ENCODE peak calls at places on chromosomes 5 and 9, in six cellular contexts. A is gastrocnemius medialis, G is endodermal cell, H is mesendoderm, Q is GM23248, D is kidney epithelial cell. K is an unnamed sample.

GRCh38 chr5:93873211-93873736 is 131.9 kb upstream of the POU5F2 start:
- DNase-seq in A (no peak), G (no peak), H (no peak), Q (no peak), D (no peak), K (no peak)

GRCh38 chr5:77853353-77853907 is 77.3 kb upstream of the TBCA start:
- DNase-seq in A (no peak), G (no peak), H (no peak), Q (peak; percentile 10), D (no peak), K (no peak)

GRCh38 chr5:169637085-169637855 is at the start of gene DOCK2:
- DNase-seq in A (peak; percentile 30), G (peak; percentile 67), H (peak; percentile 15), Q (peak; percentile 18), D (no peak), K (peak; percentile 80)

GRCh38 chr5:89606901-89607554 is 724.0 kb upstream of the MEF2C start:
- DNase-seq in A (no peak), G (peak; percentile 42), H (no peak), Q (no peak), D (no peak), K (no peak)

GRCh38 chr5:172746725-172747124 is 24.3 kb downstream of the DUSP1 start:
- DNase-seq in A (no peak), G (no peak), H (no peak), Q (no peak), D (no peak), K (no peak)

GRCh38 chr9:85212887-85213286 is 528.9 kb downstream of the AGTPBP1 start:
- DNase-seq in A (no peak), G (no peak), H (peak; percentile 82), Q (peak; percentile 87), D (peak; percentile 72), K (no peak)

GRCh38 chr5:109825450-109825849 is 135.7 kb downstream of the MAN2A1 start:
- DNase-seq in A (no peak), G (no peak), H (no peak), Q (no peak), D (no peak), K (no peak)

GRCh38 chr5:62450259-62450658 is 37.7 kb downstream of the IPO11 start:
- DNase-seq in A (no peak), G (no peak), H (no peak), Q (no peak), D (no peak), K (no peak)

GRCh38 chr9:32992596-32993238 is 8.7 kb downstream of the APTX start:
- DNase-seq in A (no peak), G (no peak), H (no peak), Q (peak; percentile 11), D (no peak), K (no peak)

GRCh38 chr5:132501629-132501956 is 11.0 kb upstream of the IRF1 start:
- DNase-seq in A (no peak), G (no peak), H (no peak), Q (no peak), D (no peak), K (no peak)

GRCh38 chr5:2577637-2578036 is 173.8 kb downstream of the IRX2 start:
- DNase-seq in A (no peak), G (no peak), H (no peak), Q (no peak), D (no peak), K (no peak)

GRCh38 chr5:154646841-154647759 is 108.1 kb upstream of the LARP1 start:
- DNase-seq in A (peak; percentile 5), G (peak; percentile 89), H (peak; percentile 89), Q (peak; percentile 37), D (peak; percentile 26), K (peak; percentile 86)

GRCh38 chr9:124506931-124507879 is at the start of gene NR5A1:
- DNase-seq in A (no peak), G (no peak), H (no peak), Q (no peak), D (no peak), K (peak; percentile 61)

GRCh38 chr5:159961761-159962160 is 45.5 kb downstream of the ADRA1B start:
- DNase-seq in A (no peak), G (no peak), H (no peak), Q (no peak), D (no peak), K (no peak)

GRCh38 chr9:124660341-124660801 is 110.7 kb downstream of the NR6A1 start:
- DNase-seq in A (no peak), G (peak; percentile 66), H (peak; percentile 57), Q (peak; percentile 72), D (no peak), K (peak; percentile 11)

GRCh38 chr9:14066815-14067214 is 247.1 kb downstream of the NFIB start:
- DNase-seq in A (no peak), G (no peak), H (no peak), Q (no peak), D (no peak), K (no peak)

GRCh38 chr9:20981486-20981885 is 50.0 kb downstream of the HACD4 start:
- DNase-seq in A (no peak), G (no peak), H (no peak), Q (peak; percentile 74), D (peak; percentile 23), K (no peak)

GRCh38 chr5:14267166-14267838 is 124.2 kb downstream of the TRIO start:
- DNase-seq in A (no peak), G (peak; percentile 82), H (peak; percentile 94), Q (no peak), D (no peak), K (no peak)

GRCh38 chr5:14268236-14268701 is 125.1 kb downstream of the TRIO start:
- DNase-seq in A (no peak), G (peak; percentile 75), H (peak; percentile 98), Q (peak; percentile 96), D (peak; percentile 74), K (no peak)

GRCh38 chr5:14270212-14270702 is 127.1 kb downstream of the TRIO start:
- DNase-seq in A (peak; percentile 40), G (peak; percentile 76), H (peak; percentile 91), Q (peak; percentile 82), D (no peak), K (peak; percentile 76)

GRCh38 chr5:14268738-14269137 is 125.6 kb downstream of the TRIO start:
- DNase-seq in A (peak; percentile 44), G (no peak), H (no peak), Q (peak; percentile 65), D (no peak), K (no peak)

DNA sequence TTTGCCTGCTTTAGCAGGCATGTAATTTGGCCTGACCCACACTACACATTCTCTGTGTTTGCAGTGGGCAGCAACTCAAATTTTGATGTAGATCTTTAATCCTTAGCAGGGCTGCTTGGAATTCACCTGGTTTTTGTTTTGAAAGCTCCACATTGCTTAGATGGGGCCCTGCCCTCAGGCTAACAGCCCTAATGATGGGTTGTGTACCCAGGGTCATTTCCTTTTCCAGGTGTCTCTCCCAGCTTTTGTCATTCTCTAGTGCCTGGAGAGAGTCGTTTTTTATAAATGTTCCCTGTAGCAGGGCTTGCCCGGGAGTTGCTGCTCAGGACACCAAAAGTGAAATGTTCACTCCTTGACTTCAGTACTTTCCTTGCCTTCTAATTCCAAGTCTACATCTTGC is 126.3 kb downstream of the TRIO start:
- DNase-seq in A (no peak), G (peak; percentile 67), H (peak; percentile 75), Q (no peak), D (no peak), K (no peak)
- H3K36me3 ChIP-seq in A (no peaks in the 10 kb centered on the region), G (peaks cover 5% of the 10 kb centered on the region), H (no peaks in the 10 kb centered on the region), Q (peaks cover 19% of the 10 kb centered on the region), D (peaks cover 1% of the 10 kb centered on the region), K (no peaks in the 10 kb centered on the region)

GRCh38 chr9:136302527-136302926 is 1.4 kb downstream of the CCDC187 start:
- DNase-seq in A (no peak), G (no peak), H (no peak), Q (no peak), D (no peak), K (no peak)
- H3K27me3 ChIP-seq in A (peaks cover 3% of the 10 kb centered on the region), G (no peaks in the 10 kb centered on the region), H (no peaks in the 10 kb centered on the region), Q (no peaks in the 10 kb centered on the region), D (peaks cover 27% of the 10 kb centered on the region), K (no peaks in the 10 kb centered on the region)

GRCh38 chr9:133946840-133947486 is 45.2 kb downstream of the VAV2 start:
- DNase-seq in A (no peak), G (no peak), H (no peak), Q (no peak), D (no peak), K (no peak)
- H3K36me3 ChIP-seq in A (no peaks in the 10 kb centered on the region), G (no peaks in the 10 kb centered on the region), H (no peaks in the 10 kb centered on the region), Q (no peaks in the 10 kb centered on the region), D (no peaks in the 10 kb centered on the region), K (no peaks in the 10 kb centered on the region)

GRCh38 chr9:117249799-117250198 is 165.1 kb downstream of the ASTN2 start:
- DNase-seq in A (no peak), G (no peak), H (no peak), Q (no peak), D (no peak), K (no peak)

GRCh38 chr9:117239428-117239827 is 175.4 kb downstream of the ASTN2 start:
- DNase-seq in A (no peak), G (no peak), H (no peak), Q (no peak), D (no peak), K (no peak)

GRCh38 chr9:117247271-117247670 is 167.6 kb downstream of the ASTN2 start:
- DNase-seq in A (no peak), G (peak; percentile 61), H (peak; percentile 55), Q (peak; percentile 23), D (no peak), K (peak; percentile 22)

GRCh38 chr9:117250610-117251215 is 164.1 kb downstream of the ASTN2 start:
- DNase-seq in A (no peak), G (no peak), H (no peak), Q (no peak), D (no peak), K (no peak)

GRCh38 chr9:117245225-117245624 is 169.6 kb downstream of the ASTN2 start:
- DNase-seq in A (no peak), G (no peak), H (no peak), Q (peak; percentile 1), D (no peak), K (no peak)
- H3K27me3 ChIP-seq in A (peaks cover 3% of the 10 kb centered on the region), G (peaks cover 36% of the 10 kb centered on the region), H (no peaks in the 10 kb centered on the region), Q (no peaks in the 10 kb centered on the region), D (no peaks in the 10 kb centered on the region), K (no peaks in the 10 kb centered on the region)

K was measured in H7.